ENCODE peak calls at places on chromosomes 3 and 15, in six cellular contexts. One of them, this sample, is unnamed.

GRCh38 chr15:42213481-42213880 is 5.4 kb upstream of the VPS39 start:
- DNase-seq in WERI-Rb-1: no peak
- DNase-seq in BJ: no peak
- DNase-seq in fibroblast of lung: no peak
- DNase-seq in brain microvascular endothelial cell: no peak
- DNase-seq in hepatocyte: no peak
- DNase-seq in this sample: no peak

GRCh38 chr3:173103469-173103868 is 37.6 kb downstream of the SPATA16 start:
- DNase-seq in brain microvascular endothelial cell: no peak
- DNase-seq in fibroblast of lung: no peak
- DNase-seq in hepatocyte: no peak
- DNase-seq in BJ: no peak
- DNase-seq in WERI-Rb-1: no peak
- DNase-seq in this sample: no peak

GRCh38 chr3:5231536-5231935 is 44.0 kb downstream of the EDEM1 start:
- DNase-seq in hepatocyte: no peak
- DNase-seq in WERI-Rb-1: no peak
- DNase-seq in BJ: no peak
- DNase-seq in fibroblast of lung: no peak
- DNase-seq in brain microvascular endothelial cell: no peak
- DNase-seq in this sample: no peak

GRCh38 chr15:79724312-79724711 is 172.5 kb downstream of the MTHFS start:
- DNase-seq in hepatocyte: no peak
- DNase-seq in BJ: no peak
- DNase-seq in fibroblast of lung: peak; percentile 78
- DNase-seq in brain microvascular endothelial cell: peak; percentile 43
- DNase-seq in WERI-Rb-1: no peak
- DNase-seq in this sample: no peak

GRCh38 chr3:71784914-71785593 is at the start of gene PROK2:
- DNase-seq in hepatocyte: peak; percentile 33
- DNase-seq in WERI-Rb-1: peak; percentile 18
- DNase-seq in brain microvascular endothelial cell: no peak
- DNase-seq in fibroblast of lung: no peak
- DNase-seq in BJ: no peak
- DNase-seq in this sample: no peak

GRCh38 chr15:45199136-45199810 is 11.5 kb upstream of the SHF start:
- DNase-seq in WERI-Rb-1: no peak
- DNase-seq in brain microvascular endothelial cell: no peak
- DNase-seq in hepatocyte: no peak
- DNase-seq in fibroblast of lung: peak; percentile 17
- DNase-seq in BJ: no peak
- DNase-seq in this sample: no peak

GRCh38 chr3:38067508-38068233 is 28.7 kb downstream of the DLEC1 start:
- DNase-seq in BJ: no peak
- DNase-seq in hepatocyte: peak; percentile 54
- DNase-seq in fibroblast of lung: no peak
- DNase-seq in brain microvascular endothelial cell: no peak
- DNase-seq in WERI-Rb-1: no peak
- DNase-seq in this sample: no peak

GRCh38 chr3:60431599-60431958 is 819.7 kb downstream of the FHIT start:
- DNase-seq in WERI-Rb-1: peak; percentile 17
- DNase-seq in hepatocyte: no peak
- DNase-seq in BJ: no peak
- DNase-seq in fibroblast of lung: peak; percentile 14
- DNase-seq in brain microvascular endothelial cell: peak; percentile 22
- DNase-seq in this sample: no peak

GRCh38 chr3:143637133-143637532 is 211.1 kb downstream of the SLC9A9 start:
- DNase-seq in fibroblast of lung: no peak
- DNase-seq in hepatocyte: no peak
- DNase-seq in brain microvascular endothelial cell: no peak
- DNase-seq in WERI-Rb-1: no peak
- DNase-seq in BJ: no peak
- DNase-seq in this sample: no peak

GRCh38 chr3:49901351-49902339 is 2.0 kb downstream of the MST1R start:
- DNase-seq in fibroblast of lung: no peak
- DNase-seq in brain microvascular endothelial cell: no peak
- DNase-seq in BJ: no peak
- DNase-seq in WERI-Rb-1: no peak
- DNase-seq in hepatocyte: no peak
- DNase-seq in this sample: no peak
- H3K4me3 ChIP-seq in fibroblast of lung: no peak overlapping the region
- H3K4me3 ChIP-seq in brain microvascular endothelial cell: no peak overlapping the region
- H3K4me3 ChIP-seq in BJ: no peak overlapping the region
- H3K4me3 ChIP-seq in WERI-Rb-1: no peak overlapping the region
- H3K4me3 ChIP-seq in hepatocyte: no peak overlapping the region
- H3K4me3 ChIP-seq in this sample: no peak overlapping the region

DNA sequence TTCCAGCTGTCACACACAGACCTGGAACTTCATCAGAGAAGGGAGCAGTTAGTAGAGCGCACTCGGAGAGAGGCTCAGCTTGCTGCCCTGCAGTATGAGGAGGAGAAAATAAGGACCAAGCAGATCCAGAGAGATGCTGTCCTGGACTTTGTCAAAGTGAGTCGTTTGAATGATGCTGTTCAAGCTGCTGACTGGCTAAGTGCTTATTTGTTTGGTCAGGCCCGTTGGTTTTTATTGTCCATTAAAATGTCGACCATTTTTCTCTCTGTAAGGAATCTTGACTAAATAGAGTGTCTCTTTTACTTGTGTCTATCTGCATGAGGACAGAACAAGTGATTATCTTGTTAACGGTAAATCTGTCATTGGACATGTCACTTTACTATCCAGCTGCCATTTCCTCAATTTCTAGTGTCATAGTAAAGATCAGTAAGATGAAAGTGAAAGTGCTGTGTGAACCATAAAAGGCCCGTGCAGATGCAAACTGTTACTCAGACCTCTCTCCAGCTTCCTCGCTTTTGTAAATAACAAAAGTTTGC is 56.9 kb downstream of the LRCH3 start:
- DNase-seq in hepatocyte: peak; percentile 8
- DNase-seq in BJ: peak; percentile 4
- DNase-seq in WERI-Rb-1: no peak
- DNase-seq in fibroblast of lung: no peak
- DNase-seq in brain microvascular endothelial cell: no peak
- DNase-seq in this sample: no peak
- TF ChIP-seq CTCF in hepatocyte: no peak
- TF ChIP-seq CTCF in BJ: no peak
- TF ChIP-seq CTCF in WERI-Rb-1: no peak
- TF ChIP-seq CTCF in fibroblast of lung: no peak
- TF ChIP-seq CTCF in brain microvascular endothelial cell: no peak
- TF ChIP-seq CTCF in this sample: no peak

GRCh38 chr3:52402706-52403270 is 42.1 kb downstream of the SEMA3G start:
- DNase-seq in BJ: no peak
- DNase-seq in fibroblast of lung: no peak
- DNase-seq in WERI-Rb-1: no peak
- DNase-seq in brain microvascular endothelial cell: no peak
- DNase-seq in hepatocyte: no peak
- DNase-seq in this sample: no peak
- H3K36me3 ChIP-seq in BJ: peaks cover 56% of the 10 kb centered on the region
- H3K36me3 ChIP-seq in fibroblast of lung: peaks cover 45% of the 10 kb centered on the region
- H3K36me3 ChIP-seq in WERI-Rb-1: peaks cover 76% of the 10 kb centered on the region
- H3K36me3 ChIP-seq in brain microvascular endothelial cell: peaks cover 55% of the 10 kb centered on the region
- H3K36me3 ChIP-seq in hepatocyte: no peaks in the 10 kb centered on the region
- H3K36me3 ChIP-seq in this sample: peaks cover 8% of the 10 kb centered on the region

GRCh38 chr15:60375255-60375809 is 22.5 kb downstream of the ANXA2 start:
- DNase-seq in hepatocyte: no peak
- DNase-seq in WERI-Rb-1: no peak
- DNase-seq in BJ: no peak
- DNase-seq in fibroblast of lung: no peak
- DNase-seq in brain microvascular endothelial cell: no peak
- DNase-seq in this sample: no peak
- H3K4me3 ChIP-seq in hepatocyte: no peak overlapping the region
- H3K4me3 ChIP-seq in WERI-Rb-1: no peak overlapping the region
- H3K4me3 ChIP-seq in BJ: no peak overlapping the region
- H3K4me3 ChIP-seq in fibroblast of lung: no peak overlapping the region
- H3K4me3 ChIP-seq in brain microvascular endothelial cell: no peak overlapping the region
- H3K4me3 ChIP-seq in this sample: no peak overlapping the region

GRCh38 chr15:72382146-72382545 is 6.3 kb upstream of the HEXA start:
- DNase-seq in BJ: no peak
- DNase-seq in fibroblast of lung: no peak
- DNase-seq in brain microvascular endothelial cell: no peak
- DNase-seq in hepatocyte: no peak
- DNase-seq in WERI-Rb-1: no peak
- DNase-seq in this sample: no peak

GRCh38 chr15:72375501-72375845 is 341 bp downstream of the HEXA start:
- DNase-seq in hepatocyte: no peak
- DNase-seq in brain microvascular endothelial cell: no peak
- DNase-seq in fibroblast of lung: no peak
- DNase-seq in BJ: no peak
- DNase-seq in WERI-Rb-1: no peak
- DNase-seq in this sample: no peak

GRCh38 chr15:72375846-72376581 is at the start of gene HEXA:
- DNase-seq in WERI-Rb-1: peak; percentile 99
- DNase-seq in hepatocyte: peak; percentile 98
- DNase-seq in BJ: peak; percentile 53
- DNase-seq in brain microvascular endothelial cell: peak; percentile 89
- DNase-seq in fibroblast of lung: peak; percentile 94
- DNase-seq in this sample: peak; percentile 73

GRCh38 chr15:72380743-72381142 is 4.9 kb upstream of the HEXA start:
- DNase-seq in BJ: no peak
- DNase-seq in WERI-Rb-1: no peak
- DNase-seq in brain microvascular endothelial cell: no peak
- DNase-seq in fibroblast of lung: no peak
- DNase-seq in hepatocyte: no peak
- DNase-seq in this sample: no peak

GRCh38 chr15:72379856-72380255 is 4.0 kb upstream of the HEXA start:
- DNase-seq in hepatocyte: no peak
- DNase-seq in BJ: no peak
- DNase-seq in fibroblast of lung: no peak
- DNase-seq in brain microvascular endothelial cell: no peak
- DNase-seq in WERI-Rb-1: no peak
- DNase-seq in this sample: no peak
- TF ChIP-seq CTCF in hepatocyte: no peak
- TF ChIP-seq CTCF in BJ: no peak
- TF ChIP-seq CTCF in fibroblast of lung: no peak
- TF ChIP-seq CTCF in brain microvascular endothelial cell: no peak
- TF ChIP-seq CTCF in WERI-Rb-1: no peak
- TF ChIP-seq CTCF in this sample: no peak

DNA sequence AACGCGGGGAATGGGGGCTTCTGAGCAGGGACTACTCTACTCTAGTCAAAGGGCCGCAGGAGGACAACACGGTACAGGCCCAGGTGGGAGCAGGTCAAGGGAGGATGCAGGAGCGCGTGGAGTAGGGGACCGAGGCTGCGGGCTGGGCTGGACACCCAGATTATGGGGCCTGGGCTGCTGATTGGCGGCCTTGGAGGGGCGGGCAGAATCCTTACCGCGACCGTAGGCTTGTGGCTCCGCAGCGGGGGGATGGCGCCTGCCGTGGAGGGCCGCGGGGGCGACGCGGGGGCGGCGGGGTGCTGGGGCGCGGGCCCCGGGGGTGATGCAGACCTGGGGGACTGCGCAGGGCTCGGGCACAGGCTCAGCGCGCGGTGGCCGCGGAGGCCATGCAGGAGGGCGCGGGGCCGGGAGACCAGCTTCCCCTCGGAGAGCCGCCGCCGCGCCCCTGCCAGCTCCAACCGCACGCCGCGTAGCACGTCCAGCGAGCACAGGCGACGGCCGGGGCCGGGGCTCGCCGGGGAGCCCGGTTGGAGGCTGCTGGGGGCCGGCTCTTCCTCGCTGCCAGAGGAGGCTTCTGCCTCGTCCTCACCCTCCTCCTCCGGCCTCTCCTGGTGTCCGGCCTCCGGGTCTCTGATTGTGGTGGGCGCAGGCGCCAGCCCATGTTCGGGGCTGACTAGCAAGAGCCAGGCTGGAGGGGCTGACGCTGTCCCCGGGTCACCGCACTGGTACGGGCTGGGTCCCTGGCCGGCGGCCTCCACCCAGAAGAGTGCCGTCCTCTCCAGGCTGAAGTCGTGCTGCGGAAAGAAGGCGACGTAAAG is 12.9 kb downstream of the UBAP1L start:
- DNase-seq in fibroblast of lung: no peak
- DNase-seq in WERI-Rb-1: no peak
- DNase-seq in hepatocyte: no peak
- DNase-seq in BJ: no peak
- DNase-seq in brain microvascular endothelial cell: no peak
- DNase-seq in this sample: no peak
- H3K36me3 ChIP-seq in fibroblast of lung: peaks cover 7% of the 10 kb centered on the region
- H3K36me3 ChIP-seq in WERI-Rb-1: peaks cover 9% of the 10 kb centered on the region
- H3K36me3 ChIP-seq in hepatocyte: no peaks in the 10 kb centered on the region
- H3K36me3 ChIP-seq in BJ: peaks cover 19% of the 10 kb centered on the region
- H3K36me3 ChIP-seq in brain microvascular endothelial cell: peaks cover 18% of the 10 kb centered on the region
- H3K36me3 ChIP-seq in this sample: peaks cover 4% of the 10 kb centered on the region

GRCh38 chr15:63505842-63506222 is 1.4 kb downstream of the USP3 start:
- DNase-seq in BJ: no peak
- DNase-seq in fibroblast of lung: peak; percentile 62
- DNase-seq in brain microvascular endothelial cell: no peak
- DNase-seq in WERI-Rb-1: no peak
- DNase-seq in hepatocyte: no peak
- DNase-seq in this sample: no peak
- H3K4me3 ChIP-seq in BJ: peak overlapping the region; percentile 88
- H3K4me3 ChIP-seq in fibroblast of lung: peak overlapping the region; percentile 90
- H3K4me3 ChIP-seq in brain microvascular endothelial cell: peak overlapping the region; percentile 84
- H3K4me3 ChIP-seq in WERI-Rb-1: peak overlapping the region; percentile 94
- H3K4me3 ChIP-seq in hepatocyte: peak overlapping the region; percentile 79
- H3K4me3 ChIP-seq in this sample: peak overlapping the region; percentile 69

DNA sequence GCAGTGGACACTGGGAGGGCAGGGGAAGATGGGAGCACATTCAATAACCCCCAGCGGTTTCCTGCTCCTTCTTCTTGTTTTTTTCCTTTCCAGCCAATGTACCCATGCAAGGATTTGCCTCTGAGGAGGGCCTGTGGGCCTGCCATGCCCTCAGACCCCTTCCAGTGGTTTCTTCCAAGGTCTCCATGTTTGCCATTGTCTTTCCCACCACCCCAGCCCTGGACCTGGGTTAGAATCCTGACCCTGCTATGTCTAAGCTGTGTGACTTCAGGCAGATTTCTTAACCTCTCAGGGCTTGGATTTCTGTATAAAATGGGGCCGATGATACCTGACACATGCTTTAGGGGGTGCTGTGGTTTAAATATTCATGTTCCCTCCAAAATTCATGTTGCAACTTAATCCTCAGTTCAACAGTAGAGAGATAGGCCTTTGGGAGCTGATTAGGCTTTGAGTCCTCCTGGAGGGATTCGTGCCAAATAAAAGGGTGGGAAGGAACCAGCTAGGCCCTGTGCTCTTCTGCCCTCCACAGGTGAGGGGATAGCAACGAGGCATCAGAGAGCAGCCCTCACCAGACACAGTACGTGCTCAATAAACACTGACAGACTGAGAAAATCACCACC is 46.3 kb upstream of the FLNB start:
- DNase-seq in hepatocyte: no peak
- DNase-seq in fibroblast of lung: peak; percentile 41
- DNase-seq in brain microvascular endothelial cell: peak; percentile 47
- DNase-seq in WERI-Rb-1: no peak
- DNase-seq in BJ: no peak
- DNase-seq in this sample: no peak
- TF ChIP-seq CTCF in hepatocyte: peak; percentile 28
- TF ChIP-seq CTCF in fibroblast of lung: peak; percentile 46
- TF ChIP-seq CTCF in brain microvascular endothelial cell: peak; percentile 66
- TF ChIP-seq CTCF in WERI-Rb-1: no peak
- TF ChIP-seq CTCF in BJ: peak; percentile 54
- TF ChIP-seq CTCF in this sample: peak; percentile 22

GRCh38 chr3:128068156-128068620 is 16.0 kb downstream of the SEC61A1 start:
- DNase-seq in BJ: no peak
- DNase-seq in hepatocyte: peak; percentile 55
- DNase-seq in brain microvascular endothelial cell: no peak
- DNase-seq in WERI-Rb-1: peak; percentile 52
- DNase-seq in fibroblast of lung: no peak
- DNase-seq in this sample: no peak
- H3K36me3 ChIP-seq in BJ: peaks cover 64% of the 10 kb centered on the region
- H3K36me3 ChIP-seq in hepatocyte: no peaks in the 10 kb centered on the region
- H3K36me3 ChIP-seq in brain microvascular endothelial cell: peaks cover 94% of the 10 kb centered on the region
- H3K36me3 ChIP-seq in WERI-Rb-1: peaks cover 96% of the 10 kb centered on the region
- H3K36me3 ChIP-seq in fibroblast of lung: peaks cover 56% of the 10 kb centered on the region
- H3K36me3 ChIP-seq in this sample: peaks cover 10% of the 10 kb centered on the region

This sample was measured in kidney epithelial cell.